ENCODE peak calls at places on chromosomes 5 and 9, in six cellular contexts. E is HepG2, G is GM12891, M is H1, L is K562, R is GM12878. W is an unnamed sample.

GRCh38 chr5:135887881-135888614 is 7.6 kb downstream of the IL9 start:
- DNase-seq in R (no peak), E (peak; percentile 54), M (peak; percentile 53), L (peak; percentile 18), G (no peak), W (no peak)

GRCh38 chr5:119269061-119269579 is 86.7 kb upstream of the TNFAIP8 start:
- DNase-seq in E (peak; percentile 10), L (peak; percentile 32), G (no peak), R (no peak), M (no peak), W (no peak)

GRCh38 chr5:140591747-140592372 is 27.2 kb downstream of the SLC35A4 start:
- DNase-seq in M (no peak), G (no peak), E (no peak), L (no peak), R (no peak), W (no peak)

GRCh38 chr5:67268233-67269011 is 71.8 kb upstream of the CD180 start:
- DNase-seq in E (peak; percentile 62), L (no peak), M (no peak), G (no peak), R (no peak), W (no peak)

GRCh38 chr5:168073991-168074800 is 217.2 kb upstream of the WWC1 start:
- DNase-seq in E (no peak), L (no peak), M (no peak), G (no peak), R (no peak), W (no peak)

GRCh38 chr9:110623462-110624025 is 44.0 kb upstream of the SVEP1 start:
- DNase-seq in G (no peak), L (peak; percentile 42), E (peak; percentile 55), R (peak; percentile 28), M (peak; percentile 51), W (no peak)

GRCh38 chr9:93258818-93259489 is 75.0 kb downstream of the WNK2 start:
- DNase-seq in R (no peak), M (peak; percentile 43), E (no peak), G (peak; percentile 1), L (no peak), W (no peak)

GRCh38 chr9:19074836-19075235 is 25.6 kb downstream of the RRAGA start:
- DNase-seq in R (no peak), M (no peak), E (peak; percentile 36), G (no peak), L (no peak), W (no peak)

GRCh38 chr5:93756372-93756771 is 15.0 kb upstream of the POU5F2 start:
- DNase-seq in L (no peak), E (no peak), R (no peak), M (no peak), G (no peak), W (no peak)

DNA sequence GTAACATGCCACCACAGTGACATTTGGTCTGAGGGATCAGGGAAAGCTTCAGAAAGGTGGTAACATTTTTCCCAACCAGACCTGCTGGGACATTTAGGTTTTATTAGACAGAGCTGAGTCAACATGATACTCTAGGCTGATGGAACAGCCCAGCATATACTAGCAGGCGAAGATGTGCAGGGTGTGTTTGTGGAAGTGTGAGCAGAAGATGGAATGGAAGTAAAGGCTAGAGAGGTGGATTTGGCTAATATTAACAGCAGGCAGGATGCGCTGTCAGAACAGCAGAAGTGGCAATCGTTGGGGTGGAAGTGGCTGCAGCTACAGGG is 340.6 kb downstream of the ASTN2 start:
- DNase-seq in R (no peak), G (no peak), L (no peak), M (no peak), E (no peak), W (no peak)
- TF ChIP-seq POLR2A in R (no peak), G (no peak), L (no peak), M (no peak), E (no peak), W (no peak)

DNA sequence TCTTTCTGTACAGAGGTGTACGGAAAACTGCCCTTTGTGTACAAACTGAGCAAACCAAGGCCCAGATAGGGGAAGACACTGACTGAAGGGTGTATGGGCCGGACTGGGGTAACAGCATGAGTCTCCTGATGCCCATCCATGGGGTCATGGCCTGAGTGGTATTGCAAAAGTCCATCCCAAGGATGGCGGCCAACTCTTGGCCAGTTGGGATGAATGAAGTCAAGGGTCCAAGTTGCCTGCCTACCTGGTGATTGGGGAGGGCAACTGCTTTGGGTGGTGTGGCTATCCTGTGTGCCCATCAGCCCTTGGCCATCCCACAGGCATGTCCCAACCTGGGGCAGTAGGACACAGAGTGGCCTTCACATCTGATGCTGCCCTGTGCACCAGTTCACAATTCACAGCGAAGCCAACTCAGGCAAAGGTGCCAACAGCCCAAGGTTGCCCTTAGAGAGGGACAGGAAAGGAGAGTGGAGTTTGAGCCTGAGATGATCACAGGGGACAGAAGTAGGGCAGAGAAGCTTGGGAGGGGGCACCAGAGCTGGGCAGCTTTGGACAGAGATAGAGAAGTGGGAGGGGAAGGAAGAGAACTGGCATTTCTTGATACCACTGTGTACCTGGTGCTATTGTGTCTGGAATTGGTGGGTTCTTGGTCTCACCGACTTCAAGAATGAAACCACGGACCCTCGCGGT is 46.6 kb downstream of the COL15A1 start:
- DNase-seq in R (no peak), L (no peak), E (no peak), G (no peak), M (no peak), W (no peak)
- TF ChIP-seq TAF1 in R (no peak), L (no peak), E (no peak), G (no peak), M (no peak), W (no peak)

DNA sequence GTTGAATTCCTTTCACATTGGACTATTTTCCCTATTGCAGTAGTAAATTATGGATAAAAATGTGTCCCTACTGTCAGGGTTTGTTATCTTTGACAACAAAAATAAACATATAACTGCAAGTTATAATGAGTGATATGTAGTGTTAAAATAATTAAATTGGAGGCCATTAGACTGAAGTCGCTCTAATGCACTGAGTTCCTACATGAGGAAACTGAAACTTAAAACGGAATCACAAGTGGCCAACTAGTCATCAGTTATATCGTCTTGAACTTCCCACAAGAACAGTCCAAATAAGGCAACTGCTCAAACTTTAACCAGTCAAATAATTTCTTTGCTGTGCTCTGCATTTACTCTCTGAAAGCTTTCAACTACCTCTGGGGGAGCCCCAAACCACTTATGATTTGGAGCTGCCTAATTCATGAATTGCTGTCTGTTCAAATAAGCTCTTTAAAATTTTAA is 2.1 kb upstream of the IFT74 start:
- DNase-seq in E (no peak), L (no peak), G (no peak), M (no peak), R (no peak), W (no peak)
- TF ChIP-seq POLR2A in E (no peak), L (no peak), G (no peak), M (no peak), R (no peak), W (peak; percentile 56)

GRCh38 chr5:83294246-83294645 is 177.3 kb upstream of the VCAN start:
- DNase-seq in M (no peak), G (no peak), L (no peak), R (no peak), E (no peak), W (no peak)

DNA sequence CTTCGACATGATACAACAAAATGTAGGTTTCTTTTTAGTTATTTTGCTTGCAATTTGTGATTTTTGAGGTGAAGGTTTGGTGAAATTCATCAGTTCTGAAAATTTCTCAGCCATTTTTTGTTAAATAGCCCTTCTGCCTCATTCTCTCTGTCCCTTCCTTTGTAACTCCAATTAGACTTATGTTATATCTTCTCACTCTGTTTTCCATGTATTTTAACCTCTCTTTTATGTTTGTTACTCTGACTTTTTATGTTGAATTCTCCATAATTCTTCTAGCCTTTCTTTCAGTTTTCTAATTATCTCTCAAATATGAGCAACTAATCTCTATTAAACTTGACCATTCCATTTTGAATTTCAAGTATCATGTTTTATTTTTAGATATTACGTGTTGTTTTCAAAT is 172.2 kb upstream of the VCAN start:
- DNase-seq in L (no peak), M (no peak), E (no peak), R (no peak), G (no peak), W (no peak)
- TF ChIP-seq TAF1 in L (no peak), M (no peak), E (no peak), R (no peak), G (no peak), W (no peak)

DNA sequence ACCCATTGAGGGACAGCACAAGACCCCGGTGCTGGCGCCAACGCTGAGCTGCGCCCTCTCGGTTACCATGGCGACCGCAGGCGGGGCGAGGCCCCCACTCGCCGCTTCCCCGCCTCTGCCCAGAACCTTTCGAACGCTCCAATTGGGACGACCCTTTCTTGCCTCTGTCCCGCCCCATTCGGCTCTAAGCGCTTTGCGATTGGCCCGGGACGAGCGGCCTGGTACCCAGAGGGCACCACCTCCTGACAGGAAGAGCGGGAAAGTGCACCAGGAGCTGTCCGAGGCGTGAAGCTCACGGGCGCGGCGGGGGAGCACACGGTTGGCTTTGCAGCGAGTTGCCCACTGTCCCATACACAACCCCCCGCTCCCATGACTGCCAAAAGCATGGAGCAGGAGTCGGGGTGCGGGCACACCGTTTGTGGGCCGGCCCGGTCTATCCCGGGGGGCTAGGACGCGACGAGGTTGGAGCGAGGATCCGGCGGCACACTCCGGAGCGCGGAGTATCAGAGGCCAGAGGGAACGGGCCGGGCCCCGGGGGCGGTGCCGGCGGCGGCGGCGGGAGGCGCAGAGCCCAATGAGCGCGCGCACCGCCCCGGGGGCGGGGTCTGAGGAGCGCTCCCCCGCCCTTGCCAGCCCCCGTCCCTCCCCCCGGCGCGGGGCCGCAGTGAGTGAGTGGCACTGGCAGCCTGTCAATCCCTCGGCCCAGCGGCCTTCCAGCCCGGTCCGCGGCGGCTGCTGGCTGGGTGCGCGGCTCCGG is 978 bp upstream of the PBX3 start:
- DNase-seq in E (peak; percentile 89), L (peak; percentile 93), G (peak; percentile 85), R (peak; percentile 82), M (peak; percentile 96), W (peak; percentile 83)
- TF ChIP-seq POLR2A in E (peak; percentile 57), L (no peak), G (peak; percentile 54), R (peak; percentile 85), M (peak; percentile 30), W (peak; percentile 68)

GRCh38 chr5:1346627-1347440 is 1.9 kb upstream of the CLPTM1L start:
- DNase-seq in G (no peak), R (no peak), E (no peak), M (no peak), L (no peak), W (no peak)
- TF ChIP-seq TAF1 in G (no peak), R (no peak), E (no peak), M (no peak), L (no peak), W (no peak)

GRCh38 chr9:136674786-136675349 is 12.2 kb downstream of the EGFL7 start:
- DNase-seq in G (no peak), M (no peak), R (no peak), L (peak; percentile 75), E (peak; percentile 82), W (no peak)
- TF ChIP-seq POLR2A in G (no peak), M (no peak), R (no peak), L (no peak), E (no peak), W (no peak)

GRCh38 chr5:154967419-154968024 is 26.6 kb downstream of the MRPL22 start:
- DNase-seq in L (no peak), R (no peak), E (no peak), G (no peak), M (no peak), W (no peak)
- TF ChIP-seq TAF1 in L (no peak), R (no peak), E (no peak), G (no peak), M (no peak), W (no peak)

W was measured in GM12892.